ENCODE peak calls at places on chromosomes 16 and 17, in four cellular contexts. N, I, R and E are unnamed samples.

GRCh38 chr17:53543363-53543927 is 279.3 kb upstream of the KIF2B start:
- DNase-seq in R (no peak), I (no peak), N (no peak), E (no peak)

GRCh38 chr17:7914771-7915610 is 1.1 kb downstream of the RNF227 start:
- DNase-seq in N (no peak), R (no peak), I (no peak), E (no peak)

GRCh38 chr16:28494141-28494851 is at the start of gene APOBR:
- DNase-seq in R (peak), I (peak), N (peak), E (peak)

GRCh38 chr17:4607773-4608187 is 23.5 kb downstream of the SMTNL2 start:
- DNase-seq in I (no peak), N (peak), R (no peak), E (no peak)

GRCh38 chr16:10332301-10332700 is 53.6 kb upstream of the ATF7IP2 start:
- DNase-seq in I (no peak), R (no peak), N (no peak), E (no peak)

GRCh38 chr17:8314797-8315739 is 5.0 kb downstream of the ARHGEF15 start:
- DNase-seq in R (no peak), I (no peak), N (no peak), E (no peak)

GRCh38 chr17:1186214-1186820 is 6.5 kb upstream of the ABR start:
- DNase-seq in I (no peak), R (no peak), N (no peak), E (no peak)

GRCh38 chr16:82031116-82032084 is 3.7 kb upstream of the HSD17B2 start:
- DNase-seq in I (no peak), N (no peak), R (no peak), E (no peak)

GRCh38 chr17:1111599-1112443 is 68.0 kb downstream of the ABR start:
- DNase-seq in I (no peak), R (no peak), N (peak), E (no peak)

GRCh38 chr17:1229354-1229890 is 40.8 kb upstream of the BHLHA9 start:
- DNase-seq in N (peak), R (peak), I (no peak), E (peak)

GRCh38 chr17:36195474-36196098 is 972 bp downstream of the CCL3L1 start:
- DNase-seq in N (no peak), R (no peak), I (no peak), E (no peak)

GRCh38 chr16:54929090-54930033 is 1.3 kb upstream of the IRX5 start:
- DNase-seq in I (peak), R (peak), N (peak), E (peak)

GRCh38 chr16:54930034-54930938 is at the start of gene IRX5:
- DNase-seq in N (peak), R (no peak), I (no peak), E (peak)

GRCh38 chr16:54927125-54928015 is 3.3 kb upstream of the IRX5 start:
- DNase-seq in I (no peak), N (no peak), R (no peak), E (no peak)

GRCh38 chr16:54928016-54928356 is 2.7 kb upstream of the IRX5 start:
- DNase-seq in N (no peak), I (no peak), R (no peak), E (no peak)

GRCh38 chr16:54928421-54929089 is 2.1 kb upstream of the IRX5 start:
- DNase-seq in N (peak), R (peak), I (no peak), E (peak)
- H3K4me3 ChIP-seq in N (peak), R (peak), I (peak), E (peak)

GRCh38 chr16:50282010-50282538 is 15.7 kb downstream of the ADCY7 start:
- DNase-seq in N (peak), I (peak), R (peak), E (peak)
- H3K4me3 ChIP-seq in N (peak), I (peak), R (peak), E (peak)

GRCh38 chr17:38592487-38592886 is 13.3 kb downstream of the SRCIN1 start:
- DNase-seq in N (no peak), R (no peak), I (no peak), E (no peak)
- H3K4me3 ChIP-seq in N (no peak), R (no peak), I (no peak), E (no peak)

DNA sequence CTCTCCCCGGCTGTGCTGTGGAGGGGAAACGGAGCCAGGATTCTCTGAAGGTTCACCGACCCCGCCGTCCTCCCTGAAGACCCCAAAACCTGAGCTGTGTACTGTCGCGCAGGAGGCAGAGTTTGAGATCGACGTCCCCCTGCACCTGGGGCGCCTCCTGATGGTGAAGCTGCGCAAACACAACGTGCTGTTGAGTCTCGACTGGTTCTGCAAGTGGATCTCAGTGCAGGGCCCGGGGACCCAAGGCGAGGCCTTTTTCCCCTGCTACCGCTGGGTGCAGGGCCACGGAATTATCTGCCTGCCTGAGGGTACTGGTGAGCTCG is 62.6 kb upstream of the TEKT1 start:
- DNase-seq in N (no peak), I (no peak), R (no peak), E (no peak)
- H3K4me3 ChIP-seq in N (no peak), I (no peak), R (no peak), E (no peak)